ENCODE peak calls at places on chromosomes 13 and 19, in seven cellular contexts. H, C, N, K, T, X and F are unnamed samples.
A peak's percentile ranks its signal among the peaks of the same experiment; 100 is the strongest.

GRCh38 chr13:97194473-97194872 is 27.7 kb upstream of the MBNL2 start:
- DNase-seq in H (no peak), C (no peak), N (peak; percentile 86), K (peak; percentile 18), T (peak; percentile 2), X (no peak), F (no peak)

GRCh38 chr13:40063278-40063698 is 407.8 kb downstream of the COG6 start:
- DNase-seq in H (no peak), C (peak; percentile 50), N (no peak), K (no peak), T (no peak), X (no peak), F (no peak)

GRCh38 chr13:71218960-71219359 is 648.0 kb downstream of the DACH1 start:
- DNase-seq in H (peak; percentile 42), C (no peak), N (no peak), K (no peak), T (no peak), X (no peak), F (no peak)

GRCh38 chr13:114119196-114119595 is 13.2 kb downstream of the RASA3 start:
- DNase-seq in H (peak; percentile 36), C (no peak), N (peak; percentile 91), K (peak; percentile 90), T (peak; percentile 92), X (no peak), F (no peak)

GRCh38 chr13:75366380-75367280 is 115.3 kb downstream of the TBC1D4 start:
- DNase-seq in H (no peak), C (no peak), N (no peak), K (no peak), T (no peak), X (no peak), F (no peak)

GRCh38 chr13:35767256-35767981 is 290.9 kb upstream of the MAB21L1 start:
- DNase-seq in H (no peak), C (peak; percentile 92), N (no peak), K (no peak), T (no peak), X (no peak), F (no peak)

GRCh38 chr19:10074153-10074552 is 12.0 kb upstream of the SHFL start:
- DNase-seq in H (peak; percentile 59), C (no peak), N (no peak), K (peak; percentile 41), T (peak; percentile 53), X (peak; percentile 28), F (no peak)

GRCh38 chr19:21202865-21203494 is 61.1 kb downstream of the ZNF431 start:
- DNase-seq in H (peak; percentile 68), C (no peak), N (no peak), K (peak; percentile 15), T (peak; percentile 63), X (no peak), F (no peak)